ENCODE peak calls at places on chromosomes 11 and 22, in nine cellular contexts. W is PC-9, I is fibroblast of mammary gland, J is coronary artery, T is cardiac fibroblast, S is left ventricle myocardium inferior, E is mammary epithelial cell, D is AG10803, H is upper lobe of right lung. O is an unnamed sample.

GRCh38 chr11:10064828-10065227 is 229.2 kb downstream of the SBF2 start:
- DNase-seq in W (no peak), I (no peak), J (no peak), T (no peak), S (no peak), E (no peak), D (no peak), H (no peak), O (no peak)

GRCh38 chr11:22192642-22193347 is at the start of gene ANO5:
- DNase-seq in W (no peak), I (no peak), J (peak), T (no peak), S (peak), E (no peak), D (no peak), H (peak), O (no peak)

GRCh38 chr11:60193687-60194433 is 11.0 kb upstream of the MS4A6A start:
- DNase-seq in W (peak), I (peak), J (no peak), T (peak), S (no peak), E (peak), D (peak), H (no peak), O (peak)

GRCh38 chr11:119315139-119316016 is 1.6 kb downstream of the MCAM start:
- DNase-seq in W (peak), I (no peak), J (no peak), T (no peak), S (peak), E (peak), D (no peak), H (no peak), O (no peak)

GRCh38 chr22:26852176-26852575 is 194.8 kb downstream of the MIAT start:
- DNase-seq in W (no peak), I (no peak), J (no peak), T (no peak), S (no peak), E (no peak), D (no peak), H (no peak), O (no peak)

GRCh38 chr11:17218403-17218802 is 10.6 kb upstream of the PIK3C2A start:
- DNase-seq in W (no peak), I (no peak), J (no peak), T (no peak), S (no peak), E (peak), D (no peak), H (no peak), O (no peak)

GRCh38 chr11:92657226-92657625 is 312.2 kb upstream of the MTNR1B start:
- DNase-seq in W (no peak), I (no peak), J (no peak), T (no peak), S (no peak), E (no peak), D (no peak), H (no peak), O (no peak)

GRCh38 chr22:31394326-31394725 is 5.1 kb upstream of the DRG1 start:
- DNase-seq in W (no peak), I (peak), J (no peak), T (peak), S (no peak), E (no peak), D (peak), H (no peak), O (no peak)

GRCh38 chr11:35491231-35491871 is 34.1 kb downstream of the PAMR1 start:
- DNase-seq in W (peak), I (peak), J (no peak), T (peak), S (no peak), E (peak), D (peak), H (no peak), O (peak)

GRCh38 chr22:20019661-20020532 is 1.0 kb upstream of the TANGO2 start:
- DNase-seq in W (no peak), I (no peak), J (no peak), T (no peak), S (no peak), E (no peak), D (no peak), H (no peak), O (no peak)

GRCh38 chr22:19666663-19667593 is 47.4 kb upstream of the SEPTIN5 start:
- DNase-seq in W (no peak), I (peak), J (no peak), T (peak), S (no peak), E (no peak), D (peak), H (no peak), O (no peak)

GRCh38 chr22:19615867-19616581 is 91.8 kb upstream of the CLDN5 start:
- DNase-seq in W (no peak), I (no peak), J (no peak), T (no peak), S (no peak), E (no peak), D (no peak), H (no peak), O (no peak)

GRCh38 chr11:113395782-113396336 is 8.3 kb downstream of the ANKK1 start:
- DNase-seq in W (no peak), I (no peak), J (peak), T (no peak), S (no peak), E (no peak), D (no peak), H (no peak), O (no peak)

GRCh38 chr11:65425971-65426838 is 3.6 kb downstream of the NEAT1 start:
- DNase-seq in W (peak), I (peak), J (peak), T (peak), S (no peak), E (peak), D (peak), H (no peak), O (peak)

GRCh38 chr11:82996966-82997606 is 74.6 kb downstream of the RAB30 start:
- DNase-seq in W (no peak), I (no peak), J (no peak), T (no peak), S (no peak), E (peak), D (no peak), H (no peak), O (no peak)

GRCh38 chr11:73012121-73012863 is 129.8 kb downstream of the FCHSD2 start:
- DNase-seq in W (no peak), I (peak), J (no peak), T (peak), S (no peak), E (peak), D (peak), H (no peak), O (no peak)

GRCh38 chr22:38239101-38239761 is 33.6 kb downstream of the TMEM184B start:
- DNase-seq in W (peak), I (peak), J (peak), T (peak), S (no peak), E (peak), D (peak), H (peak), O (no peak)
- TF ChIP-seq CTCF in W (no peak), I (peak), J (peak), T (peak), S (peak), E (peak), D (peak), H (peak), O (peak)

GRCh38 chr11:66891849-66892660 is 35.2 kb downstream of the LRFN4 start:
- DNase-seq in W (peak), I (peak), J (no peak), T (peak), S (no peak), E (peak), D (peak), H (no peak), O (peak)
- H3K4me3 ChIP-seq in W (no peak), I (no peak), J (no peak), T (no peak), S (no peak), E (no peak), D (no peak), H (no peak), O (no peak)

GRCh38 chr11:63681208-63682044 is at the start of gene RTN3:
- DNase-seq in W (peak), I (peak), J (peak), T (peak), S (peak), E (peak), D (peak), H (peak), O (no peak)

GRCh38 chr11:63687845-63688244 is 6.5 kb downstream of the RTN3 start:
- DNase-seq in W (no peak), I (peak), J (no peak), T (no peak), S (no peak), E (no peak), D (no peak), H (no peak), O (no peak)

GRCh38 chr11:63683133-63683991 is 2.1 kb downstream of the RTN3 start:
- DNase-seq in W (no peak), I (peak), J (no peak), T (no peak), S (no peak), E (no peak), D (peak), H (no peak), O (no peak)

GRCh38 chr11:63682045-63682915 is 980 bp downstream of the RTN3 start:
- DNase-seq in W (no peak), I (peak), J (no peak), T (no peak), S (peak), E (peak), D (no peak), H (no peak), O (no peak)

DNA sequence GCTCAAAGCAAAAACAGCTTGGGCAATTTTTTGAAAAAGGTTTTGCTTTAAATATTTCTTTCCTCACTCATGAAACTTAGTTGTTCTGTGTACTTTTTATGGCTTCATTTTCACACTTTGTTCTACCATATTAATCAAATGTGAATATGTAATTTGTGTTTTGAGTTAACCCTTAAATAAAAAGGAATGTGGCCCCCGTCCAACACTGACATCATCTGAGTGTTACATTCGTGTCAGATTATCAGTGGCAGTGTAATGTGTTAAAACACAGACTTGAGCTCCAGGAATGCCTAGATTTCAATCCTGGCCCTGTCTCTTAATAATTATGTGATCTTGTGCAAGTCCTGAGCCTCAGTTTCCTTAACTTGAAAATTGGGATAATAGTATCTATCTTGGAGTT is 5.6 kb downstream of the RTN3 start:
- DNase-seq in W (no peak), I (no peak), J (no peak), T (no peak), S (no peak), E (no peak), D (no peak), H (no peak), O (no peak)
- TF ChIP-seq CTCF in W (no peak), I (no peak), J (no peak), T (no peak), S (no peak), E (no peak), D (no peak), H (no peak), O (no peak)

GRCh38 chr22:21936151-21936778 is 16.4 kb downstream of the PPM1F start:
- DNase-seq in W (no peak), I (peak), J (no peak), T (peak), S (no peak), E (no peak), D (peak), H (peak), O (no peak)

GRCh38 chr22:21937041-21937820 is 15.4 kb downstream of the PPM1F start:
- DNase-seq in W (no peak), I (peak), J (no peak), T (peak), S (no peak), E (peak), D (peak), H (no peak), O (no peak)

GRCh38 chr22:21938906-21939305 is 13.7 kb downstream of the PPM1F start:
- DNase-seq in W (no peak), I (no peak), J (no peak), T (no peak), S (no peak), E (no peak), D (no peak), H (no peak), O (no peak)

GRCh38 chr22:21938071-21938822 is 14.4 kb downstream of the PPM1F start:
- DNase-seq in W (no peak), I (peak), J (peak), T (peak), S (peak), E (peak), D (peak), H (peak), O (no peak)

GRCh38 chr22:21937821-21938070 is 14.9 kb downstream of the PPM1F start:
- DNase-seq in W (no peak), I (peak), J (peak), T (no peak), S (peak), E (peak), D (peak), H (no peak), O (peak)
- H3K4me3 ChIP-seq in W (no peak), I (peak), J (peak), T (peak), S (peak), E (no peak), D (peak), H (peak), O (peak)

DNA sequence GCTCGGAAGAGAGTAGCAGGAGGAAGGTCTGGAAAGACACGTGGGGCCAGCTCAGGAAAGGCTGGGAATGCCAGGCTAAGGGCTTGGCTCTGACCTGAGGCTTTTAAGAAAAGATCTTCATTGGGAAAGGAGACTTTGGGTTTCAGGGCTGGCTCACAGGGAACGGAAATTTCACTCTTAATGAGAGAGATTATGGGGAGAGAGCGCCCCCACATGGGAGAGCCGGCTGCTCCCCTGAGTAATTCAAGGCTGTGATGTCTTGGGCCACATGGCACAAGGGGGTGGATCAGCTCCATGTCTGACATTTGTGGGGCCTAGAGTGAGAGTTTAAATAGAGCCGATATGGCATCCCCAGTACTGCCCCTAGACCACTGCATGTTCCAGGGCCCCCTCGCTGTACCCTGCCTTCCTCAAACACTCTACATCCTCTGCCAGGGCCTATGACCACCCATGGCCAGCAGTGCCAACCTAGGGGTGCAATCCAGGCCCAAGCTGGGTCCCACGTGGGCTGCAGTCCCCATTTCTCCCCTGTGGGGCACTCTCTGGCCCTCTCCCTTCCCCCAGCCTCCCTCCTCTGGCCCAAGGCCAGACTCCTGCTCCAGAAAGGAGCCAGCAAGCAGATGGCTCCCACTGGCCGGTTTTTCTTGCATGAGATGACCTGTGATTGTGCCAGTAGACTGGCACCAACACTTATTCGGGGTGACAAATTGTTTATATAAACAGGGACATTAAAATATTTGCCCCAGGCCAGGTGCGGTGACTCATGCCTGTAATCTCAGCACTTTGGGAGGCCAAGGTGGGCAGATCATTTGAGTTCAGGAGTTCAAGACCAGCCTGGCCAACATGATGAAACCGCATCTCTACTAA is 75.2 kb downstream of the ISX start:
- DNase-seq in W (peak), I (no peak), J (no peak), T (no peak), S (no peak), E (no peak), D (no peak), H (no peak), O (no peak)
- TF ChIP-seq CTCF in W (peak), I (no peak), J (no peak), T (no peak), S (no peak), E (no peak), D (no peak), H (peak), O (peak)

GRCh38 chr11:104873252-104873651 is 25.0 kb downstream of the CASP12 start:
- DNase-seq in W (no peak), I (no peak), J (no peak), T (no peak), S (no peak), E (no peak), D (no peak), H (no peak), O (no peak)

GRCh38 chr11:104879514-104880190 is 18.6 kb downstream of the CASP12 start:
- DNase-seq in W (no peak), I (no peak), J (no peak), T (no peak), S (no peak), E (no peak), D (no peak), H (no peak), O (no peak)

GRCh38 chr11:104876838-104877500 is 21.3 kb downstream of the CASP12 start:
- DNase-seq in W (no peak), I (no peak), J (no peak), T (no peak), S (no peak), E (no peak), D (no peak), H (no peak), O (no peak)

GRCh38 chr11:104872393-104872792 is 25.9 kb downstream of the CASP12 start:
- DNase-seq in W (no peak), I (no peak), J (no peak), T (no peak), S (no peak), E (no peak), D (no peak), H (no peak), O (no peak)

DNA sequence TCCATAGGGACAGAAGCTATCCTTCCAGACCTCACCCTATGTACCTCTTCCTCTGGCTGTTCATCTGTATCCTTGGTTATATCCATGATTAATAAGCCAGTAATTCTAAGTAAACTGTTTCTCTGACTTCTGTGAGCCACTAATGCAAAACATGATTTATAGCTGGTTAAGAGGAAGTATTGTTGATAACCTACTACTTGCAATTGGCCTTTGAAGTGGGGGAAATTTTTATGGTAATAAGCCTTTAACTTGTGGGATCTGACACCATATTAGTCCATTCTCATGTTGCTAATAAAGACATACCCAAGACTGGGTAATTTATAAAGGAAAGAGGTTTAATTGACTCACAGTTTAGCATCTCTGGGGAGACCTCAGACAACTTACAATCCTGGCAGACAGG is 21.9 kb downstream of the CASP12 start:
- DNase-seq in W (no peak), I (no peak), J (no peak), T (no peak), S (no peak), E (no peak), D (no peak), H (no peak), O (no peak)
- H3K4me3 ChIP-seq in W (no peak), I (no peak), J (no peak), T (no peak), S (no peak), E (no peak), D (no peak), H (no peak), O (no peak)

O was measured in epithelial cell of proximal tubule.